ENCODE peak calls at places on chromosome 12, in five cellular contexts. X is caudate nucleus, B is PC-9, F is T-helper 9 cell, S is memory B cell. L is an unnamed sample.

GRCh38 chr12:124686001-124686884 is 118.8 kb upstream of the NCOR2 start:
- DNase-seq in B (no peak), X (no peak), S (no peak), F (no peak), L (no peak)

GRCh38 chr12:54021432-54022013 is 6.7 kb upstream of the HOXC6 start:
- DNase-seq in X (no peak), S (no peak), B (no peak), F (no peak), L (no peak)

GRCh38 chr12:62977419-62977818 is 42.5 kb upstream of the PPM1H start:
- DNase-seq in B (no peak), F (no peak), S (no peak), X (no peak), L (peak; percentile 73)

GRCh38 chr12:6435941-6436715 is 8.6 kb upstream of the CD27 start:
- DNase-seq in S (no peak), F (no peak), B (no peak), X (no peak), L (no peak)

GRCh38 chr12:15868186-15868585 is 14.0 kb upstream of the STRAP start:
- DNase-seq in S (no peak), B (no peak), F (no peak), X (no peak), L (no peak)

GRCh38 chr12:76028649-76029277 is 2.8 kb downstream of the PHLDA1 start:
- DNase-seq in F (no peak), B (no peak), X (no peak), S (no peak), L (no peak)

GRCh38 chr12:48142818-48143674 is 14.3 kb downstream of the ASB8 start:
- DNase-seq in B (no peak), S (no peak), X (no peak), F (no peak), L (no peak)

GRCh38 chr12:65826513-65827171 is 2.4 kb downstream of the HMGA2 start:
- DNase-seq in B (peak; percentile 2), F (no peak), S (no peak), X (no peak), L (no peak)

GRCh38 chr12:66405395-66405794 is 103.1 kb downstream of the HELB start:
- DNase-seq in X (no peak), B (no peak), F (no peak), S (no peak), L (no peak)

GRCh38 chr12:6199531-6200265 is 502 bp upstream of the CD9 start:
- DNase-seq in X (no peak), B (no peak), S (no peak), F (no peak), L (no peak)

GRCh38 chr12:53241623-53242412 is 9.8 kb upstream of the RARG start:
- DNase-seq in B (no peak), X (no peak), F (no peak), S (no peak), L (no peak)

GRCh38 chr12:100908501-100908900 is 113.9 kb downstream of the ANO4 start:
- DNase-seq in B (no peak), X (no peak), F (no peak), S (no peak), L (no peak)

GRCh38 chr12:96522283-96522682 is 32.9 kb downstream of the CFAP54 start:
- DNase-seq in X (no peak), S (no peak), F (no peak), B (no peak), L (no peak)

GRCh38 chr12:71840226-71840847 is 778 bp downstream of the TBC1D15 start:
- DNase-seq in F (no peak), S (no peak), X (no peak), B (no peak), L (no peak)

GRCh38 chr12:100219328-100220109 is 18.9 kb downstream of the ACTR6 start:
- DNase-seq in F (no peak), B (no peak), S (no peak), X (no peak), L (no peak)

GRCh38 chr12:47807338-47807737 is 12.4 kb downstream of the HDAC7 start:
- DNase-seq in B (no peak), F (no peak), S (no peak), X (no peak), L (no peak)

GRCh38 chr12:29234965-29235364 is 85.9 kb downstream of the FAR2 start:
- DNase-seq in X (no peak), B (no peak), S (no peak), F (no peak), L (no peak)

GRCh38 chr12:130948136-130948535 is 5.6 kb upstream of the ADGRD1 start:
- DNase-seq in X (no peak), S (no peak), B (no peak), F (no peak), L (peak; percentile 71)

GRCh38 chr12:42402821-42403411 is 76.9 kb downstream of the PPHLN1 start:
- DNase-seq in X (no peak), S (no peak), F (no peak), B (no peak), L (no peak)

GRCh38 chr12:113003631-113004030 is 25.3 kb downstream of the OAS2 start:
- DNase-seq in S (no peak), X (no peak), F (no peak), B (no peak), L (no peak)

GRCh38 chr12:53750812-53751335 is 905 bp downstream of the CISTR start:
- DNase-seq in F (peak; percentile 11), S (no peak), B (no peak), X (no peak), L (peak; percentile 42)

GRCh38 chr12:46522141-46522540 is 149.6 kb upstream of the SLC38A2 start:
- DNase-seq in X (no peak), B (no peak), S (no peak), F (no peak), L (no peak)

GRCh38 chr12:31732926-31733548 is 4.2 kb upstream of the AMN1 start:
- DNase-seq in F (no peak), X (no peak), S (no peak), B (peak; percentile 78), L (no peak)

GRCh38 chr12:19707948-19708409 is 268.7 kb downstream of the AEBP2 start:
- DNase-seq in F (no peak), B (no peak), S (no peak), X (no peak), L (no peak)

GRCh38 chr12:1907652-1908611 is 10.5 kb downstream of the CACNA2D4 start:
- DNase-seq in B (peak; percentile 31), X (no peak), F (no peak), S (peak; percentile 29), L (no peak)

GRCh38 chr12:114682920-114683708 is 861 bp downstream of the TBX3 start:
- DNase-seq in F (no peak), B (no peak), S (no peak), X (no peak), L (peak; percentile 45)

L was measured in NCI-H748 treated with DMSO at 0.1 percent for 48 hours.